ENCODE peak calls at places on chromosomes 3 and 15, in five cellular contexts. L is NT2/D1, N is H1, Q is GM12878, J is HepG2. P is an unnamed sample.

GRCh38 chr3:29099775-29100174 is 181.1 kb upstream of the RBMS3 start:
- DNase-seq in J (no peak), N (no peak), Q (no peak), L (no peak), P (no peak)

GRCh38 chr3:70982700-70983140 is 600.8 kb downstream of the FOXP1 start:
- DNase-seq in N (no peak), Q (peak), J (no peak), L (no peak), P (peak)

GRCh38 chr15:67945951-67946700 is 106.3 kb upstream of the RNU6-1 start:
- DNase-seq in N (peak), L (peak), J (peak), Q (no peak), P (peak)

GRCh38 chr15:40471778-40472130 is 970 bp downstream of the CHST14 start:
- DNase-seq in Q (no peak), N (peak), J (peak), L (peak), P (no peak)

GRCh38 chr3:28777806-28778475 is 429.3 kb upstream of the AZI2 start:
- DNase-seq in L (no peak), J (no peak), Q (no peak), N (no peak), P (no peak)

GRCh38 chr3:74531491-74531890 is 83.0 kb downstream of the CNTN3 start:
- DNase-seq in L (no peak), J (no peak), N (no peak), Q (no peak), P (no peak)

GRCh38 chr3:127650236-127650635 is 21.3 kb downstream of the PODXL2 start:
- DNase-seq in L (no peak), N (no peak), J (no peak), Q (no peak), P (no peak)

GRCh38 chr3:46971151-46971550 is 5.4 kb downstream of the CCDC12 start:
- DNase-seq in L (no peak), N (no peak), J (no peak), Q (no peak), P (no peak)

GRCh38 chr15:101368086-101368780 is 73.2 kb upstream of the SNRPA1 start:
- DNase-seq in Q (no peak), N (no peak), L (no peak), J (no peak), P (no peak)

GRCh38 chr15:56767315-56767714 is 34.0 kb upstream of the ZNF280D start:
- DNase-seq in L (no peak), Q (no peak), N (no peak), J (no peak), P (no peak)

GRCh38 chr15:35394416-35394815 is 151.5 kb downstream of the DPH6 start:
- DNase-seq in N (no peak), J (no peak), Q (no peak), L (no peak), P (no peak)

GRCh38 chr15:49718234-49718633 is 97.4 kb downstream of the DTWD1 start:
- DNase-seq in Q (no peak), J (no peak), N (no peak), L (no peak), P (no peak)

GRCh38 chr15:77739591-77740378 is 107.1 kb upstream of the LINGO1 start:
- DNase-seq in L (peak), N (peak), J (no peak), Q (no peak), P (no peak)

GRCh38 chr3:64278631-64279030 is 53.4 kb upstream of the PRICKLE2 start:
- DNase-seq in L (peak), Q (no peak), N (no peak), J (no peak), P (no peak)

GRCh38 chr3:46982581-46982980 is 3.1 kb downstream of the NBEAL2 start:
- DNase-seq in Q (no peak), L (no peak), N (no peak), J (no peak), P (no peak)

GRCh38 chr15:25800761-25801515 is 62.2 kb downstream of the ATP10A start:
- DNase-seq in J (no peak), Q (no peak), N (no peak), L (no peak), P (no peak)

GRCh38 chr3:12154151-12154550 is 4.6 kb downstream of the TIMP4 start:
- DNase-seq in J (no peak), Q (no peak), N (no peak), L (no peak), P (no peak)

GRCh38 chr3:170802164-170803151 is 67.5 kb downstream of the RPL22L1 start:
- DNase-seq in J (no peak), L (no peak), N (no peak), Q (no peak), P (no peak)

GRCh38 chr15:89377042-89377841 is 42.6 kb upstream of the POLG start:
- DNase-seq in N (no peak), J (no peak), L (no peak), Q (no peak), P (no peak)

GRCh38 chr15:91407237-91407889 is 307.3 kb downstream of the SV2B start:
- DNase-seq in L (peak), J (no peak), Q (no peak), N (no peak), P (no peak)

GRCh38 chr15:43225201-43225949 is 4.6 kb upstream of the EPB42 start:
- DNase-seq in N (no peak), J (peak), L (no peak), Q (peak), P (peak)
- TF ChIP-seq SUZ12 in N (no peak), J (no peak), L (no peak), Q (no peak), P (no peak)

DNA sequence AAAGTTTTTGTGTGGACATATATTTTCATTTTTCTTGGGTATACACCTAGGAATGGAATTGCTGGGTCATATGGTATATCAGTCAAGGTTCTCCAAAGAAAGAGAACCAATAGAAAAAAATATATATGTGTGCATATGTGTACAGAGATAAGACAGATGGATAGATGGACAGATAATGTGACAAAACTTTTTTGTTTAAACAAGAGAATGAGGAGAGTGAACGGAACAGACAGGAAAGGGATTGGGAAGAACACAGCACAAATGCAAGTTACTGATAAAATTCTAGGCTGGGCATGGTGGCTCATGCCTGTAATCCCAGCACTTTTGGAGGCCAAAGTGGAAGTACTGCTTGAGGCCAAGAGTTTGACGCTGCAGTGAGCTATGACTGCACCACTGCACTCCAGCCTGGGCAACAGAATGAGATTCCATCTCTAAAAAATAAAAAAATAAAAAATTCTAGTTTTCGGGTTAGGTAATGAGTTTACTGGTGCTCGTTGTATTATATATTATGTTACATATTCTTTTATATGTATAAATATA is 50.0 kb downstream of the HSPBAP1 start:
- DNase-seq in Q (no peak), J (no peak), L (no peak), N (no peak), P (no peak)
- TF ChIP-seq SUZ12 in Q (no peak), J (no peak), L (no peak), N (no peak), P (no peak)

GRCh38 chr3:153760952-153761351 is 360.2 kb upstream of the ARHGEF26 start:
- DNase-seq in Q (no peak), J (no peak), N (no peak), L (no peak), P (no peak)

GRCh38 chr3:153757839-153758238 is 363.4 kb upstream of the ARHGEF26 start:
- DNase-seq in N (no peak), L (no peak), Q (no peak), J (no peak), P (no peak)

GRCh38 chr3:153767601-153768558 is 353.3 kb upstream of the ARHGEF26 start:
- DNase-seq in N (no peak), Q (no peak), L (no peak), J (no peak), P (no peak)

GRCh38 chr3:153756816-153757215 is 364.4 kb upstream of the ARHGEF26 start:
- DNase-seq in N (no peak), Q (no peak), J (no peak), L (no peak), P (no peak)

GRCh38 chr3:153762411-153763235 is 358.6 kb upstream of the ARHGEF26 start:
- DNase-seq in L (no peak), Q (no peak), J (no peak), N (no peak), P (no peak)
- TF ChIP-seq SUZ12 in L (no peak), Q (no peak), J (no peak), N (no peak), P (no peak)

GRCh38 chr3:23201154-23201838 is 1.8 kb upstream of the UBE2E2 start:
- DNase-seq in J (no peak), L (no peak), N (no peak), Q (no peak), P (no peak)

GRCh38 chr3:23202203-23202920 is 765 bp upstream of the UBE2E2 start:
- DNase-seq in L (no peak), N (no peak), Q (no peak), J (no peak), P (peak)

GRCh38 chr3:23202921-23203650 is at the start of gene UBE2E2:
- DNase-seq in N (no peak), J (no peak), Q (no peak), L (no peak), P (peak)

GRCh38 chr3:23206371-23206770 is 3.2 kb downstream of the UBE2E2 start:
- DNase-seq in L (no peak), N (no peak), Q (no peak), J (no peak), P (no peak)

DNA sequence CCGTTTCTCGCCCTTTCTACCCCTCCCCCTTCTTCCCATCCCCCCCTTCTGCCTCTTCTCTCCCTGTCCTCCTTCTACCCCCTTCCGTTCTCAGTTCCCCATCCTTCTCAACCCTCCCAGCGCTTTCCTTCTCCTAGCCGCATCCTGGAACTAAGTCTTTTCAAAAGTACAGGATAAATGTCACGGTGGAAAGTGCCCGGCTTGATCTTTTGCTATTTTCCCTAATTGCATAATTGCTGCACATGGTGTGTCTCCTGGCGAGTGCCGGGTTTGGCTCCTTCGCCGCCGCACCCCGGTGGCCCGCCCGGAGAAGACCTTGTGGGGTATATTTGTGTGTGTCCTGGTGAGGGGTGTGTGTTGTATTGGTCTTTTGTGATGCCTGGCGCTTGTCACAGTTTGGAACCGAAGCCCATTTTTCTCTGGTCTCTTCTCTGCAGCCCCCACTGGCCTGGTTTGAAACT is 554 bp downstream of the UBE2E2 start:
- DNase-seq in L (no peak), J (no peak), Q (no peak), N (no peak), P (peak)
- TF ChIP-seq SUZ12 in L (no peak), J (no peak), Q (no peak), N (no peak), P (no peak)

DNA sequence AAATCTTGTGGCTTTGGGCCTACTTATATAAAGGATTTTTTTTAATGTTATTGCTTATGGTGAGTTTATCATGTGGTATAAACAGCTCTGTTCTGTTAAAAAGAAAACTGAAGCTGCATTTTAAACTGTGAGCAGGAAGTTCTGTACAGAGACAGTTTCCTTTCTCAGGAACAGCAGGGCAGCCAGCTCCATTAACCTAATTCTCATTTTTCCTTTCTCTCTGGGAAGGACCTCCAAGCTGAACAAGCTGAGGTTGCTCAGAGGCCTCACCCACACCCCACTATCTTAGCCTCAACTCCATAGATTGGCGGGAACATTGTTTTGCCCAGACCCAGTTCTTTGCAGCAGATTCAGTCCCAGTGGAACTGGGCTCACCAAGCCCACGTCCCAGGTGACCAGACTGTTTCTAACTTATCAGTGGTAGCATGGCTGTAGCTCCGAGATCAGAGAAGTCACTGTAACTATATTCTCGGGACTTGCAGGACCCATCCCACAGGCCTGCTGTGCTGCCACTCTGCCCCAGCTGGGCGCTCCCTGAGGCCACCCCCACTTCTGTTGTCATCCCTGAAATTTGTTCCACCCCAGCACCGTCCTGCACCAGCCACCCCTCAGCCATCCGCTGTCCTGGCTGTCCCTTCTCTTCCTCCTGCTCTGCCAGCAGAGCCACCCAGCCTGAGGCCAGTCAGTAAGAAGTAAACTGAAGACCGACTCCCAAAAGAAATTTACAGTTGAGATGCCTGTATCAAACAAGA is 33.2 kb upstream of the VILL start:
- DNase-seq in N (no peak), Q (no peak), J (no peak), L (no peak), P (no peak)
- TF ChIP-seq SUZ12 in N (no peak), Q (no peak), J (no peak), L (no peak), P (no peak)

GRCh38 chr15:69468241-69469121 is 15.9 kb downstream of the RPLP1 start:
- DNase-seq in Q (no peak), J (no peak), N (no peak), L (no peak), P (no peak)
- TF ChIP-seq SUZ12 in Q (no peak), J (no peak), N (no peak), L (no peak), P (no peak)

GRCh38 chr3:59502806-59503205 is 453.0 kb upstream of the CFAP20DC start:
- DNase-seq in Q (no peak), N (no peak), J (no peak), L (no peak), P (no peak)
- TF ChIP-seq SUZ12 in Q (no peak), N (no peak), J (no peak), L (no peak), P (no peak)

GRCh38 chr3:13539285-13539625 is 9.7 kb upstream of the FBLN2 start:
- DNase-seq in Q (no peak), L (no peak), J (no peak), N (no peak), P (no peak)
- TF ChIP-seq SUZ12 in Q (no peak), L (no peak), J (no peak), N (no peak), P (no peak)